ENCODE peak calls at places on chromosomes 6 and 20, in six cellular contexts. L is HTR-8/SVneo; P is non-pigmented ciliary epithelial cell; X is activated naive CD4-positive, alpha-beta T cell treated with anti-CD3 and anti-CD28 coated beads, Interleukin-2, amount 10 ng/mL, durations not matched to agents 7 days and 5 days; S is Peyer's patch; R is activated CD4-positive, alpha-beta memory T cell treated with anti-CD3 and anti-CD28 coated beads, Interleukin-2, amount 10 ng/mL, durations not matched to agents 7 days and 5 days. U is an unnamed sample.

GRCh38 chr6:7311920-7312615 is 931 bp downstream of the SSR1 start:
- DNase-seq in L (no peak), P (peak), X (no peak), S (no peak), R (no peak), U (no peak)

GRCh38 chr6:28867078-28867414 is 56.7 kb downstream of the TRIM27 start:
- DNase-seq in L (no peak), P (no peak), X (peak), S (no peak), R (peak), U (no peak)

GRCh38 chr6:37783831-37784584 is 35.5 kb upstream of the ZFAND3 start:
- DNase-seq in L (no peak), P (no peak), X (no peak), S (no peak), R (no peak), U (no peak)

GRCh38 chr6:74879970-74880369 is 325.9 kb downstream of the COL12A1 start:
- DNase-seq in L (no peak), P (no peak), X (no peak), S (no peak), R (no peak), U (no peak)

GRCh38 chr20:63254536-63255384 is 497 bp upstream of the NKAIN4 start:
- DNase-seq in L (no peak), P (no peak), X (no peak), S (no peak), R (no peak), U (no peak)

GRCh38 chr20:32282461-32282860 is 5.0 kb downstream of the KIF3B start:
- DNase-seq in L (no peak), P (no peak), X (no peak), S (no peak), R (no peak), U (no peak)

GRCh38 chr20:50589548-50590347 is 79.6 kb downstream of the PTPN1 start:
- DNase-seq in L (no peak), P (no peak), X (no peak), S (no peak), R (no peak), U (no peak)

GRCh38 chr20:50034567-50035170 is 51.9 kb downstream of the SNAI1 start:
- DNase-seq in L (peak), P (no peak), X (no peak), S (no peak), R (no peak), U (peak)

GRCh38 chr20:42082611-42083010 is 464.4 kb upstream of the CHD6 start:
- DNase-seq in L (no peak), P (no peak), X (no peak), S (no peak), R (no peak), U (no peak)

GRCh38 chr6:52399511-52400315 is 20.4 kb upstream of the EFHC1 start:
- DNase-seq in L (peak), P (no peak), X (peak), S (no peak), R (no peak), U (peak)

U was measured in H54.